ENCODE peak calls at places on chromosomes 6 and 20, in seven cellular contexts. W, U, F, P, I, R and Z are unnamed samples. For H3K27me3 and H3K36me3, the result is how much of the 10 kb centered on the place peaks cover.

GRCh38 chr20:49595346-49595745 is 27.4 kb upstream of the PTGIS start:
- DNase-seq in W (no peak), U (no peak), F (no peak), P (no peak), I (no peak), R (no peak), Z (no peak)

GRCh38 chr6:138526822-138527235 is 27.5 kb upstream of the NHSL1 start:
- DNase-seq in W (no peak), U (no peak), F (no peak), P (no peak), I (no peak), R (no peak), Z (no peak)

GRCh38 chr6:162973975-162974374 is 246.2 kb downstream of the PACRG start:
- DNase-seq in W (no peak), U (no peak), F (no peak), P (no peak), I (no peak), R (no peak), Z (no peak)

GRCh38 chr20:25696384-25697131 is at the start of gene ZNF337:
- DNase-seq in W (peak), U (peak), F (peak), P (peak), I (peak), R (peak), Z (peak)

GRCh38 chr20:57548177-57549058 is 12.5 kb upstream of the PCK1 start:
- DNase-seq in W (no peak), U (no peak), F (no peak), P (no peak), I (no peak), R (no peak), Z (no peak)

GRCh38 chr20:1622450-1622849 is 2.6 kb upstream of the SIRPB1 start:
- DNase-seq in W (no peak), U (no peak), F (no peak), P (no peak), I (no peak), R (no peak), Z (no peak)

GRCh38 chr20:48616481-48616880 is 211.3 kb downstream of the PREX1 start:
- DNase-seq in W (no peak), U (no peak), F (no peak), P (no peak), I (no peak), R (no peak), Z (no peak)

GRCh38 chr6:13304101-13304500 is 24.2 kb downstream of the TBC1D7 start:
- DNase-seq in W (no peak), U (peak), F (no peak), P (no peak), I (no peak), R (no peak), Z (no peak)

GRCh38 chr6:87742106-87742505 is 40.1 kb upstream of the AKIRIN2 start:
- DNase-seq in W (no peak), U (no peak), F (peak), P (no peak), I (no peak), R (no peak), Z (no peak)

GRCh38 chr6:11276911-11277274 is 44.4 kb upstream of the NEDD9 start:
- DNase-seq in W (no peak), U (no peak), F (no peak), P (no peak), I (no peak), R (no peak), Z (no peak)

GRCh38 chr20:21510414-21510971 is 3.4 kb downstream of the NKX2-2 start:
- DNase-seq in W (no peak), U (no peak), F (no peak), P (no peak), I (no peak), R (no peak), Z (no peak)

GRCh38 chr6:72748759-72749158 is 126.9 kb downstream of the KCNQ5 start:
- DNase-seq in W (no peak), U (no peak), F (no peak), P (no peak), I (no peak), R (no peak), Z (no peak)

GRCh38 chr6:75532521-75532920 is 38.9 kb upstream of the FILIP1 start:
- DNase-seq in W (no peak), U (no peak), F (no peak), P (no peak), I (no peak), R (no peak), Z (no peak)

GRCh38 chr6:31826793-31827285 is 699 bp upstream of the HSPA1B start:
- DNase-seq in W (peak), U (peak), F (peak), P (peak), I (peak), R (peak), Z (no peak)

GRCh38 chr6:163094881-163095280 is 319.6 kb upstream of the QKI start:
- DNase-seq in W (no peak), U (no peak), F (no peak), P (no peak), I (no peak), R (no peak), Z (no peak)

GRCh38 chr6:98835149-98836024 is 1.0 kb downstream of the POU3F2 start:
- DNase-seq in W (no peak), U (peak), F (no peak), P (no peak), I (no peak), R (no peak), Z (no peak)

GRCh38 chr6:96520039-96520850 is 1.4 kb upstream of the UFL1 start:
- DNase-seq in W (peak), U (no peak), F (peak), P (no peak), I (no peak), R (no peak), Z (no peak)

GRCh38 chr20:50335105-50335504 is 144.5 kb downstream of the CEBPB start:
- DNase-seq in W (no peak), U (no peak), F (no peak), P (no peak), I (no peak), R (no peak), Z (no peak)

GRCh38 chr6:100620085-100620484 is 155.4 kb upstream of the SIM1 start:
- DNase-seq in W (no peak), U (no peak), F (no peak), P (no peak), I (no peak), R (no peak), Z (no peak)

GRCh38 chr6:85450578-85450884 is 648 bp downstream of the NT5E start:
- DNase-seq in W (no peak), U (no peak), F (no peak), P (no peak), I (no peak), R (no peak), Z (no peak)

GRCh38 chr6:170279977-170280688 is 10.7 kb downstream of the DLL1 start:
- DNase-seq in W (peak), U (no peak), F (peak), P (no peak), I (peak), R (no peak), Z (no peak)

GRCh38 chr6:110703906-110704594 is 111.2 kb downstream of the CDK19 start:
- DNase-seq in W (no peak), U (no peak), F (no peak), P (no peak), I (no peak), R (no peak), Z (no peak)

GRCh38 chr6:137223370-137224131 is 4.4 kb upstream of the IFNGR1 start:
- DNase-seq in W (peak), U (no peak), F (no peak), P (peak), I (peak), R (no peak), Z (no peak)

GRCh38 chr20:1830240-1830639 is 65.0 kb upstream of the SIRPA start:
- DNase-seq in W (no peak), U (no peak), F (no peak), P (peak), I (peak), R (no peak), Z (no peak)

GRCh38 chr6:46217671-46218131 is 46.9 kb upstream of the ENPP5 start:
- DNase-seq in W (no peak), U (no peak), F (no peak), P (no peak), I (peak), R (no peak), Z (no peak)

GRCh38 chr20:24782801-24783630 is 166.1 kb upstream of the CST7 start:
- DNase-seq in W (no peak), U (peak), F (no peak), P (no peak), I (no peak), R (no peak), Z (no peak)

GRCh38 chr6:145531822-145532221 is 203.5 kb downstream of the EPM2A start:
- DNase-seq in W (no peak), U (no peak), F (no peak), P (no peak), I (no peak), R (no peak), Z (no peak)

GRCh38 chr6:95279641-95280040 is 297.7 kb upstream of the MANEA start:
- DNase-seq in W (no peak), U (no peak), F (no peak), P (no peak), I (no peak), R (no peak), Z (no peak)

GRCh38 chr6:161374971-161375873 is 101.4 kb upstream of the AGPAT4 start:
- DNase-seq in W (peak), U (no peak), F (peak), P (peak), I (peak), R (peak), Z (no peak)

GRCh38 chr20:64099086-64099786 is 8.1 kb downstream of the NPBWR2 start:
- DNase-seq in W (no peak), U (no peak), F (no peak), P (no peak), I (no peak), R (no peak), Z (no peak)

GRCh38 chr6:26249959-26250805 is 114.8 kb upstream of the BTN3A2 start:
- DNase-seq in W (peak), U (peak), F (peak), P (no peak), I (no peak), R (no peak), Z (no peak)

GRCh38 chr6:150494236-150494635 is 105.4 kb upstream of the PLEKHG1 start:
- DNase-seq in W (no peak), U (peak), F (no peak), P (peak), I (peak), R (peak), Z (no peak)

GRCh38 chr6:152004036-152004566 is 196.6 kb downstream of the ESR1 start:
- DNase-seq in W (no peak), U (no peak), F (no peak), P (no peak), I (no peak), R (no peak), Z (no peak)

DNA sequence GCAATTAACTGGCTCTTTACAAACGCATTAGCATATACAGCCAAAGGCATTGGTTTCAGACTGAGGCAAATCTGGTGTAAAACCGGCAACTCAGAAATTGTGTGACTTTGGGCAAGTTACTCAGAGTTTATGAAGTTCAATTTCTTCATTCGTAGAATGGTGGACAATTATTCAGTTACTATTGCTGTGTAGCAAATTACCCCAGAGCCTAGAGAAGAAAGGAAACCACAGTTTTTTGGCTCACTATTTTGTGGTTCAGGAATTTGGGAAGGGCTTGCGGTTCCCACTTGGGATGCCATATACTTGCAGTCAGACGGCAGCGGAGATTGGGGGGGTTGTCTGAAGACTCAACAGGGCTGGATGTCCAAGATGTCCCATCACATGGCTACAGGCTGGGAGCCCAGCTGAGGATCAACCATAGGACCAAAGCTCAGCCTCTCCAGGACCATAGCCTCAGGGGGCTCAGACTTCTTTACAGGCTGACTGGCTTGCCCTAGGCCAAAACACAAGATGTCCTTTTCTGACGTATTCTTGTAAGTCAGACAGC is 108.1 kb downstream of the PCSK2 start:
- DNase-seq in W (no peak), U (no peak), F (no peak), P (no peak), I (no peak), R (no peak), Z (no peak)
- H3K27me3 ChIP-seq in W (under half), U (under half), F (under half), P (under half), I (under half), R (under half), Z (under half)

DNA sequence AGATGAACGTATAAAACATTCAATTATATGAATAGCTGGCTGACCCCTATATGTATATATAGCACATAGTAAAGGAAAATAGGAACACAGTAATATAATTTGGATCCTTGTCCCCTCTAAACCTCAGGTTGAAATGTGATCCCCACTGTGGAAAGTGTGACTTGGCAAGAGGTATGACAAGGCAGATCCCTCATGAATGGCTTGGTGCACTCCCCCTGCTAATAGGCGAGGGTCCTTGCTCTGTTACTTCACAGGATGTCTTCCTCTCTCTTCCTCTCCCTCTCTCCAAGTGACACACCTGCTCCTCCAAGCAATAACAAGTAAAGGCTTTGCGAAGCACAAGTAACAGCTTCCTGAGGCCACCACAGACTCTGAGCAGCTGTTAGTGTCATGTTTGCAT is 16.4 kb downstream of the ROMO1 start:
- DNase-seq in W (no peak), U (no peak), F (no peak), P (no peak), I (no peak), R (no peak), Z (no peak)
- H3K36me3 ChIP-seq in W (half or more), U (half or more), F (half or more), P (half or more), I (half or more), R (half or more), Z (half or more)

DNA sequence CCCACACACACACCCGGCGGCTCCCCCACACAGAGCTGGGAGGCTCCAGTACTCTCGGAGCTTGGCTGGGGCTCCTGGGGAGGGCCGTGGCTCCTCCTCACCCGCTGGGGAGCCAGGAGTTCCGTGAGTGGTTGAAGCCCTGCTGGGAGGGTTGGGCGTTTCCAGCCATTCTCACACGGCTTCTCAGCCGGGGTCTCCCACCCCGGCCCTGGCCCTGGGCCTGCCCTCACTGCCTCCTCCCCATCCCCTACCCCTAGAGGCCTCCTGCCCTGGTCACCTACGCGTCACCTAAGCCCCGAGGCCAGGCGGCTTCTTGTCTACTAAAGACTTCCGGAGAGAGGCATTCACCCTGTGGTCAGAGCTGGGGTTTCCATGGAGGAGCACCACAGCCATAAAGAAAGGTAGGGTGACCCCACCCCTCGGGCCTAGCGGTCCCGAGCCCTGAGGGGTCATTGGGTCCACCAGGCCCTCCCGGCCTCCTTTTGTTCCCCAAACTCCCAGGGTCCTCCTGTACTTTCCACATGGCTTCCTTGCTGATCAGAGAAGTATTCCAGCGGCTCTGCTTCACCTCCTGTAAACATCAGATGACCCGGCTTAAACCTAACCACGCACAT is 99.3 kb downstream of the TTLL2 start:
- DNase-seq in W (peak), U (no peak), F (no peak), P (no peak), I (no peak), R (no peak), Z (no peak)
- TF ChIP-seq POLR2A in W (no peak), U (no peak), F (no peak), P (no peak), I (no peak), R (no peak), Z (no peak)

GRCh38 chr6:16773376-16773775 is 12.1 kb upstream of the ATXN1 start:
- DNase-seq in W (no peak), U (no peak), F (no peak), P (no peak), I (no peak), R (no peak), Z (no peak)
- H3K27me3 ChIP-seq in W (under half), U (under half), F (under half), P (under half), I (under half), R (under half), Z (under half)

DNA sequence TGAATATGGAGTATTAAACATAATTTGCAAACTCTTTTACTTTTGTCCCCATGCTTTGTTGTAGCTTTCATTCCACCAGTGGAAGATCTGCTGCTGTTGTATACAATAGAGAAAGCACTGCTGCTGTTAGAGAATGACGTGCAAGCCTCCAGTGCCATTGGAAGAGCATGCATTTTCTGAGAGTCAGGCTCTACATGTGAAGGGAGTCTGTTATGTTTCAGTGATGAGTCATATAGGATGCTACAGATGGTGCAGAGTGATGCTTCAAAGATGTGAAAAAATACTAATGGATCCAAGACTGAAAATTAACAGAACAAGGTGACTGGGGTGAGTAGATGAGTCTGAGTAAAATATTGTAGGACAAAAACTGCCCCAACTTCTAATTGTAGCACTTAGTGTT is 22.4 kb upstream of the BACH2 start:
- DNase-seq in W (no peak), U (no peak), F (no peak), P (no peak), I (no peak), R (no peak), Z (no peak)
- H3K36me3 ChIP-seq in W (under half), U (under half), F (under half), P (under half), I (under half), R (under half), Z (under half)

GRCh38 chr20:37407117-37407566 is 61.2 kb downstream of the SRC start:
- DNase-seq in W (no peak), U (no peak), F (no peak), P (no peak), I (no peak), R (no peak), Z (no peak)

GRCh38 chr20:37407573-37408002 is 61.6 kb downstream of the SRC start:
- DNase-seq in W (no peak), U (no peak), F (no peak), P (peak), I (no peak), R (no peak), Z (no peak)

GRCh38 chr20:37404461-37404881 is 58.5 kb downstream of the SRC start:
- DNase-seq in W (no peak), U (no peak), F (no peak), P (no peak), I (no peak), R (no peak), Z (no peak)

GRCh38 chr20:37405351-37405897 is 59.5 kb downstream of the SRC start:
- DNase-seq in W (no peak), U (no peak), F (no peak), P (no peak), I (no peak), R (no peak), Z (no peak)

GRCh38 chr20:37406010-37406998 is 60.4 kb downstream of the SRC start:
- DNase-seq in W (peak), U (no peak), F (peak), P (no peak), I (no peak), R (no peak), Z (no peak)
- TF ChIP-seq POLR2A in W (no peak), U (no peak), F (no peak), P (no peak), I (no peak), R (no peak), Z (no peak)

GRCh38 chr20:43936805-43937204 is 22.2 kb downstream of the TOX2 start:
- DNase-seq in W (no peak), U (no peak), F (no peak), P (no peak), I (no peak), R (no peak), Z (no peak)

GRCh38 chr20:43936371-43936770 is 21.7 kb downstream of the TOX2 start:
- DNase-seq in W (no peak), U (no peak), F (no peak), P (no peak), I (no peak), R (no peak), Z (no peak)

GRCh38 chr20:43937586-43937985 is 22.9 kb downstream of the TOX2 start:
- DNase-seq in W (no peak), U (no peak), F (no peak), P (no peak), I (no peak), R (no peak), Z (no peak)

GRCh38 chr20:43931976-43932375 is 17.3 kb downstream of the TOX2 start:
- DNase-seq in W (no peak), U (no peak), F (no peak), P (no peak), I (no peak), R (no peak), Z (no peak)

DNA sequence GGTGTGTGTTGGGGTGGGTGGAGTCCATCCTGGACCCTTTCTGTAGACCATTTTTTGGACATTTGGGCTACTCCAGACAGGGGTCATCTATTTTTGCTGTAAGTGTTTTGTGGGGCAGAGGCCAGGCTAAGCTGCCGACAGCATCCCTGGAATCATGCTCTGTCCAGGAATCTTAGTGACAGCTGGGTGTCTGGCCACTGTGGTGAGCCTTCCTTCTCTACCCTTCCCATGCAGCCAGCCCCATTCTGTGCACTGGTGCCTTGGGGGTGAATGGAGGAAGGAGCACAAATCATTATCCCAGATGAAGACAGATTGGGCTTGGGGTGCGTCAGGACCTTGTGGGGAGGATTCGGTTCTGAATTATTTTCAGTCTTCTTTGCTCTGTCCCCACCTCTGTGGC is 20.2 kb downstream of the TOX2 start:
- DNase-seq in W (no peak), U (no peak), F (no peak), P (no peak), I (no peak), R (no peak), Z (no peak)
- H3K27me3 ChIP-seq in W (under half), U (under half), F (under half), P (under half), I (under half), R (under half), Z (under half)